ENCODE peak calls at places on chromosomes 3 and 15, in six cellular contexts. One of them, this sample, is unnamed.
A peak's percentile ranks its signal among the peaks of the same experiment; 100 is the strongest.

GRCh38 chr3:65871305-65872141 is 167.2 kb downstream of the MAGI1 start:
- DNase-seq in kidney epithelial cell: peak; percentile 47
- DNase-seq in choroid plexus epithelial cell: peak; percentile 60
- DNase-seq in astrocyte of the spinal cord: peak; percentile 52
- DNase-seq in small intestine: peak; percentile 62
- DNase-seq in A549: no peak
- DNase-seq in this sample: peak; percentile 30

GRCh38 chr15:75573001-75573400 is 6.1 kb downstream of the PTPN9 start:
- DNase-seq in kidney epithelial cell: no peak
- DNase-seq in choroid plexus epithelial cell: peak; percentile 69
- DNase-seq in astrocyte of the spinal cord: peak; percentile 36
- DNase-seq in small intestine: no peak
- DNase-seq in A549: no peak
- DNase-seq in this sample: no peak

GRCh38 chr15:72173401-72173800 is 24.2 kb downstream of the GRAMD2A start:
- DNase-seq in kidney epithelial cell: no peak
- DNase-seq in choroid plexus epithelial cell: no peak
- DNase-seq in astrocyte of the spinal cord: no peak
- DNase-seq in small intestine: no peak
- DNase-seq in A549: no peak
- DNase-seq in this sample: no peak

GRCh38 chr3:16478516-16478915 is 35.0 kb downstream of the RFTN1 start:
- DNase-seq in kidney epithelial cell: peak; percentile 62
- DNase-seq in choroid plexus epithelial cell: peak; percentile 90
- DNase-seq in astrocyte of the spinal cord: peak; percentile 60
- DNase-seq in small intestine: no peak
- DNase-seq in A549: no peak
- DNase-seq in this sample: no peak

GRCh38 chr3:18745472-18745871 is 320.3 kb upstream of the SATB1 start:
- DNase-seq in kidney epithelial cell: no peak
- DNase-seq in choroid plexus epithelial cell: no peak
- DNase-seq in astrocyte of the spinal cord: no peak
- DNase-seq in small intestine: no peak
- DNase-seq in A549: no peak
- DNase-seq in this sample: peak; percentile 11

GRCh38 chr3:66320390-66320789 is 99.6 kb downstream of the SLC25A26 start:
- DNase-seq in kidney epithelial cell: no peak
- DNase-seq in choroid plexus epithelial cell: no peak
- DNase-seq in astrocyte of the spinal cord: no peak
- DNase-seq in small intestine: no peak
- DNase-seq in A549: no peak
- DNase-seq in this sample: no peak

GRCh38 chr15:88089019-88089603 is 167.4 kb downstream of the NTRK3 start:
- DNase-seq in kidney epithelial cell: no peak
- DNase-seq in choroid plexus epithelial cell: no peak
- DNase-seq in astrocyte of the spinal cord: no peak
- DNase-seq in small intestine: no peak
- DNase-seq in A549: no peak
- DNase-seq in this sample: no peak

GRCh38 chr15:94666553-94666952 is 435.2 kb downstream of the MCTP2 start:
- DNase-seq in kidney epithelial cell: no peak
- DNase-seq in choroid plexus epithelial cell: no peak
- DNase-seq in astrocyte of the spinal cord: no peak
- DNase-seq in small intestine: no peak
- DNase-seq in A549: no peak
- DNase-seq in this sample: no peak

GRCh38 chr3:110533089-110533488 is 538.5 kb upstream of the NECTIN3 start:
- DNase-seq in kidney epithelial cell: no peak
- DNase-seq in choroid plexus epithelial cell: peak; percentile 50
- DNase-seq in astrocyte of the spinal cord: no peak
- DNase-seq in small intestine: peak; percentile 49
- DNase-seq in A549: no peak
- DNase-seq in this sample: no peak

GRCh38 chr3:173584093-173584833 is 186.7 kb downstream of the NLGN1 start:
- DNase-seq in kidney epithelial cell: no peak
- DNase-seq in choroid plexus epithelial cell: peak; percentile 30
- DNase-seq in astrocyte of the spinal cord: peak; percentile 67
- DNase-seq in small intestine: no peak
- DNase-seq in A549: no peak
- DNase-seq in this sample: peak; percentile 45

GRCh38 chr3:128624526-128625138 is 26.0 kb downstream of the RPN1 start:
- DNase-seq in kidney epithelial cell: no peak
- DNase-seq in choroid plexus epithelial cell: peak; percentile 72
- DNase-seq in astrocyte of the spinal cord: no peak
- DNase-seq in small intestine: no peak
- DNase-seq in A549: no peak
- DNase-seq in this sample: no peak

GRCh38 chr3:55532806-55533205 is 45.7 kb upstream of the WNT5A start:
- DNase-seq in kidney epithelial cell: no peak
- DNase-seq in choroid plexus epithelial cell: peak; percentile 44
- DNase-seq in astrocyte of the spinal cord: no peak
- DNase-seq in small intestine: no peak
- DNase-seq in A549: no peak
- DNase-seq in this sample: no peak

GRCh38 chr15:64774556-64775523 is 549 bp downstream of the RBPMS2 start:
- DNase-seq in kidney epithelial cell: no peak
- DNase-seq in choroid plexus epithelial cell: no peak
- DNase-seq in astrocyte of the spinal cord: no peak
- DNase-seq in small intestine: no peak
- DNase-seq in A549: no peak
- DNase-seq in this sample: no peak

DNA sequence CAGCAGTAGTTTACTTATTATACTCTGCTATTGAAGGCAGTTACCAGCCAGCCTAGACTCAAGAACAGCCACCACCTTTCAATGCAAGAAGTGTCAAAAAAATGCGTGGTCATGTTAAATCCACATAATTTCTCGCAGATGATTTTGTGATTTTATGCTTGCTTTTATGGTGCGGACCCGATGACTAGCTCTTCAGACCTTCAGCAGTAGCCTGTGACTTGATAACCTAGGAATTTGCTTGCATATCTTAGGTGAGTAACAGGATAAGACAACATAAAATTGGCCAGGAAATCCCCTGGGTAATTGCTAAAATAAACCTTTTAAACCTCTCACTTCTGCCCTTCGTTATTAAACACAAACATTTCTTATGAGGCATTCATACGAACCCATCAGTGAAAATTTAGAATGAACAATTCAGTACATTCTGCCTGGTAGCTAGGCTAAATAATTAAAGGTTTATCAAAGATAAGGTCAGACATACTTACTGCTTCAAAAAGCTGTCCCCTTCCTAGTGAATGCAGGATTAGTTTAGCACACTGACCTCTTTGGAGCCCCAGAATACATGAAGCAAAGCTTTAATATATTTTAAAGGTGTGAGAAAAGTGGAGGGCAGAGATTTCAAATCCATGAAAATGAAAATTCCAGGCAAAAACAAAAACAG is 798.8 kb downstream of the OTOL1 start:
- DNase-seq in kidney epithelial cell: peak; percentile 92
- DNase-seq in choroid plexus epithelial cell: peak; percentile 91
- DNase-seq in astrocyte of the spinal cord: peak; percentile 91
- DNase-seq in small intestine: no peak
- DNase-seq in A549: peak; percentile 52
- DNase-seq in this sample: no peak
- H3K4me3 ChIP-seq in kidney epithelial cell: no peak overlapping the region
- H3K4me3 ChIP-seq in choroid plexus epithelial cell: no peak overlapping the region
- H3K4me3 ChIP-seq in astrocyte of the spinal cord: no peak overlapping the region
- H3K4me3 ChIP-seq in small intestine: no peak overlapping the region
- H3K4me3 ChIP-seq in A549: no peak overlapping the region
- H3K4me3 ChIP-seq in this sample: no peak overlapping the region

DNA sequence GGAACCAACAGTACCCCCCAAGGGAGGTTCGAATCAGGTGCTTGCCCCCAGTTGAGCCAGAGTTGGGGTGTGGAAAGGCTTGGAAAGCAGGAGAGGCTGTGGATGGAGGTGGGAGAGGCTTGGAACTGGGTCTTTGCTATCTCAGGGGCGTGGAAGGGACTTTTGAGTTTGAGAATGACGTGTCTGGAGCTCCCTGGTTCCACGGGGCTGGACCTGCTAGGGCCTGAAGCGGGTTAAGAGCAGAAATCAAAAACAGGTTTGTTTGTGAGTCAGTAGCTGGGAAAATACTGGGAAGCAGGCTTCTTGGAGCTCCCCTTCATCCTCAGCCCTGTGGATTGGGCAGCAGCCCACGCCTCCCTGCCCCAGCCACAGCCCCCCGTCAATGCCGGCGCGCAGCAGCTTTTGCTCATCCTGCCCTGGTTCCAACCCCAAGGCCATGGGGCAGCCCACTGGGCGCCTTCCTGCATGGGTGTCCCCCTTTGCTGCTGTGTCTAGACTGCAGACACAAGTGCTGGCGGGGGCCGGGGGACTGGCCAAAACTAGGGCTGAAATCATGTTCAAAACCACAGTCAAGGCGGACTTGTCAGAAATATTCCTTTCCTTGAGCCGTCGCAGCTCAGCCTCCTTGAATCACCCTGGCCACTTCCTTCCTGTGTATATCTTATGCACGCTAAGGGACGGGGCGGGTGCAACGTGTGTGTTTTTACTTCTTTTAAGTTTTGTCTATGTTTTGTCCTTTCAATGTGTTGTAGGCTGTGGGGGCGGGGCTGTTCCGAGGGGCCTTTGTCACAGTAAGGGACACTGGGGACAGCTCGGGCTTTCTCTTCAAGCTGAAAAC is 108.0 kb downstream of the KLF13 start:
- DNase-seq in kidney epithelial cell: no peak
- DNase-seq in choroid plexus epithelial cell: peak; percentile 80
- DNase-seq in astrocyte of the spinal cord: peak; percentile 77
- DNase-seq in small intestine: peak; percentile 70
- DNase-seq in A549: no peak
- DNase-seq in this sample: peak; percentile 60
- H3K4me3 ChIP-seq in kidney epithelial cell: no peak overlapping the region
- H3K4me3 ChIP-seq in choroid plexus epithelial cell: peak overlapping the region; percentile 17
- H3K4me3 ChIP-seq in astrocyte of the spinal cord: no peak overlapping the region
- H3K4me3 ChIP-seq in small intestine: no peak overlapping the region
- H3K4me3 ChIP-seq in A549: no peak overlapping the region
- H3K4me3 ChIP-seq in this sample: peak overlapping the region; percentile 22

GRCh38 chr3:194285024-194285858 is 65.9 kb downstream of the CPN2 start:
- DNase-seq in kidney epithelial cell: no peak
- DNase-seq in choroid plexus epithelial cell: peak; percentile 73
- DNase-seq in astrocyte of the spinal cord: peak; percentile 73
- DNase-seq in small intestine: no peak
- DNase-seq in A549: no peak
- DNase-seq in this sample: no peak
- H3K4me3 ChIP-seq in kidney epithelial cell: no peak overlapping the region
- H3K4me3 ChIP-seq in choroid plexus epithelial cell: no peak overlapping the region
- H3K4me3 ChIP-seq in astrocyte of the spinal cord: no peak overlapping the region
- H3K4me3 ChIP-seq in small intestine: no peak overlapping the region
- H3K4me3 ChIP-seq in A549: no peak overlapping the region
- H3K4me3 ChIP-seq in this sample: no peak overlapping the region

GRCh38 chr3:71754610-71755253 is 1.1 kb downstream of the GPR27 start:
- DNase-seq in kidney epithelial cell: no peak
- DNase-seq in choroid plexus epithelial cell: no peak
- DNase-seq in astrocyte of the spinal cord: no peak
- DNase-seq in small intestine: no peak
- DNase-seq in A549: no peak
- DNase-seq in this sample: no peak
- H3K4me3 ChIP-seq in kidney epithelial cell: peak overlapping the region; percentile 49
- H3K4me3 ChIP-seq in choroid plexus epithelial cell: no peak overlapping the region
- H3K4me3 ChIP-seq in astrocyte of the spinal cord: no peak overlapping the region
- H3K4me3 ChIP-seq in small intestine: no peak overlapping the region
- H3K4me3 ChIP-seq in A549: peak overlapping the region; percentile 57
- H3K4me3 ChIP-seq in this sample: peak overlapping the region; percentile 61

DNA sequence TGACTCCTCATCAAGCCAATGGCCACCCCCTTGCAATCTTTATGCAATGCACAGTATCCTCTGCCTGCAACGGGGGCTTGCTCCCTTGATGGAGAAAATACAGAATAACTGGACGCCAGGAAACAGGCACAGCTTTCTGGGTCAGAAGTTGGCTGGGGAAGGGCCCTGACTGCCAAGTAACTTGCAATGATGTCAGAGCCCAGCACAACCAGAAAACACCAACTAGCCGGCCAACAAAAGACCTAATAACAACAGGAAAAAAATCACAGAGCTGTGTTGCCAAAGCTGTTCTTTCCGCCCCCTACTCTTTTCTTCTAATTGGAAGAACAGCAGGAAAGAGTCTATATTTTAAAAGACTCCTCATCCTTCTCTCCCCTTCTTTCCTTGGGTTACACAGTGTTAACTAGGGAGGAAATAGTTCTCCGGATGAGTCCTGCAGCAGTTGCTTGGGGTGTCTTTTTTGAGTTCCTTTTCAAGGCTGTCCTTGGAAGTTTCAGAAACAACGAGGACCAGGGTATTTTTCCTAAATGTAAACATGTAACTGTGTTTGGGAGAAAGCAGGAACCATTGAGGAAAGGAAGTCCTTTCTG is 1.4 kb upstream of the SEMA6D start:
- DNase-seq in kidney epithelial cell: no peak
- DNase-seq in choroid plexus epithelial cell: peak; percentile 44
- DNase-seq in astrocyte of the spinal cord: peak; percentile 47
- DNase-seq in small intestine: no peak
- DNase-seq in A549: no peak
- DNase-seq in this sample: no peak
- H3K4me3 ChIP-seq in kidney epithelial cell: no peak overlapping the region
- H3K4me3 ChIP-seq in choroid plexus epithelial cell: no peak overlapping the region
- H3K4me3 ChIP-seq in astrocyte of the spinal cord: no peak overlapping the region
- H3K4me3 ChIP-seq in small intestine: no peak overlapping the region
- H3K4me3 ChIP-seq in A549: no peak overlapping the region
- H3K4me3 ChIP-seq in this sample: no peak overlapping the region

GRCh38 chr3:62159056-62159455 is 214.3 kb downstream of the FEZF2 start:
- DNase-seq in kidney epithelial cell: no peak
- DNase-seq in choroid plexus epithelial cell: no peak
- DNase-seq in astrocyte of the spinal cord: no peak
- DNase-seq in small intestine: no peak
- DNase-seq in A549: no peak
- DNase-seq in this sample: no peak

GRCh38 chr3:62161306-62161705 is 212.0 kb downstream of the FEZF2 start:
- DNase-seq in kidney epithelial cell: no peak
- DNase-seq in choroid plexus epithelial cell: peak; percentile 76
- DNase-seq in astrocyte of the spinal cord: peak; percentile 53
- DNase-seq in small intestine: no peak
- DNase-seq in A549: no peak
- DNase-seq in this sample: no peak

GRCh38 chr3:62164196-62164595 is 209.2 kb downstream of the FEZF2 start:
- DNase-seq in kidney epithelial cell: no peak
- DNase-seq in choroid plexus epithelial cell: no peak
- DNase-seq in astrocyte of the spinal cord: no peak
- DNase-seq in small intestine: no peak
- DNase-seq in A549: no peak
- DNase-seq in this sample: no peak

GRCh38 chr3:62164746-62165145 is 208.6 kb downstream of the FEZF2 start:
- DNase-seq in kidney epithelial cell: no peak
- DNase-seq in choroid plexus epithelial cell: no peak
- DNase-seq in astrocyte of the spinal cord: no peak
- DNase-seq in small intestine: no peak
- DNase-seq in A549: no peak
- DNase-seq in this sample: no peak

GRCh38 chr3:62159693-62160092 is 213.7 kb downstream of the FEZF2 start:
- DNase-seq in kidney epithelial cell: no peak
- DNase-seq in choroid plexus epithelial cell: peak; percentile 73
- DNase-seq in astrocyte of the spinal cord: peak; percentile 78
- DNase-seq in small intestine: peak; percentile 5
- DNase-seq in A549: no peak
- DNase-seq in this sample: peak; percentile 81
- H3K4me3 ChIP-seq in kidney epithelial cell: no peak overlapping the region
- H3K4me3 ChIP-seq in choroid plexus epithelial cell: no peak overlapping the region
- H3K4me3 ChIP-seq in astrocyte of the spinal cord: no peak overlapping the region
- H3K4me3 ChIP-seq in small intestine: no peak overlapping the region
- H3K4me3 ChIP-seq in A549: no peak overlapping the region
- H3K4me3 ChIP-seq in this sample: no peak overlapping the region

This sample was measured in tibial nerve.